ENCODE peak calls at places on chromosomes 6 and 20, in eight cellular contexts. B is heart right ventricle; V is left kidney; M is CD8-positive, alpha-beta memory T cell; K is NCI-H345; L is endothelial cell; E is activated CD4-positive, alpha-beta T cell treated with anti-CD3 and anti-CD28 coated beads, Interleukin-2, amount 10 ng/mL, durations not matched to agents 24 days and 14 days; X is IMR-90. D is an unnamed sample.
A peak's percentile ranks its signal among the peaks of the same experiment; 100 is the strongest.

GRCh38 chr20:16576219-16576618 is 3.0 kb upstream of the KIF16B start:
- DNase-seq in M (no peak), V (no peak), E (no peak), B (no peak), X (no peak), L (no peak), K (no peak), D (no peak)

GRCh38 chr20:38935285-38935684 is 9.1 kb downstream of the FAM83D start:
- DNase-seq in E (no peak), V (no peak), K (no peak), L (no peak), B (no peak), M (no peak), X (no peak), D (no peak)

GRCh38 chr20:13821876-13822275 is 37.0 kb downstream of the NDUFAF5 start:
- DNase-seq in B (no peak), M (no peak), X (no peak), K (no peak), E (no peak), L (no peak), V (no peak), D (no peak)

GRCh38 chr20:24950836-24951525 is 1.9 kb downstream of the CST7 start:
- DNase-seq in K (no peak), E (no peak), L (no peak), V (no peak), B (no peak), M (no peak), X (no peak), D (peak; percentile 60)

GRCh38 chr6:2909718-2910117 is 6.6 kb upstream of the SERPINB9 start:
- DNase-seq in L (no peak), K (no peak), E (peak; percentile 57), V (no peak), B (no peak), M (no peak), X (peak; percentile 40), D (no peak)

GRCh38 chr20:62878244-62879030 is 16.8 kb upstream of the TCFL5 start:
- DNase-seq in X (no peak), V (peak; percentile 40), K (no peak), E (no peak), M (no peak), L (no peak), B (no peak), D (no peak)

GRCh38 chr6:18432180-18432579 is 45.0 kb downstream of the RNF144B start:
- DNase-seq in E (no peak), B (no peak), K (no peak), M (no peak), L (no peak), V (no peak), X (peak; percentile 89), D (no peak)

GRCh38 chr6:22146581-22147468 is 150.0 kb downstream of the PRL start:
- DNase-seq in M (no peak), K (no peak), E (peak; percentile 62), V (peak; percentile 75), B (peak; percentile 14), L (peak; percentile 4), X (no peak), D (peak; percentile 49)

GRCh38 chr6:3635482-3635881 is 116.0 kb downstream of the PXDC1 start:
- DNase-seq in B (no peak), K (no peak), V (no peak), E (no peak), M (no peak), L (no peak), X (no peak), D (no peak)

GRCh38 chr20:17835941-17836861 is 132.4 kb downstream of the SNX5 start:
- DNase-seq in K (no peak), E (no peak), V (peak; percentile 67), M (no peak), X (peak; percentile 87), B (peak; percentile 78), L (no peak), D (no peak)

GRCh38 chr6:80969439-80969838 is 783.0 kb downstream of the TENT5A start:
- DNase-seq in E (no peak), B (no peak), L (no peak), M (no peak), V (no peak), X (peak; percentile 19), K (peak; percentile 2), D (no peak)

GRCh38 chr6:169722362-169723199 is 1.7 kb downstream of the PHF10 start:
- DNase-seq in V (peak; percentile 75), M (no peak), K (peak; percentile 32), L (peak; percentile 42), E (peak; percentile 81), B (peak; percentile 39), X (peak; percentile 88), D (no peak)

GRCh38 chr6:122214605-122215318 is 184.7 kb upstream of the HSF2 start:
- DNase-seq in E (no peak), V (no peak), B (no peak), M (no peak), X (no peak), K (no peak), L (no peak), D (no peak)

GRCh38 chr6:111482959-111483735 is at the start of gene REV3L:
- DNase-seq in K (peak; percentile 95), L (peak; percentile 82), V (peak; percentile 98), M (peak; percentile 81), B (peak; percentile 86), E (peak; percentile 94), X (peak; percentile 84), D (peak; percentile 91)

GRCh38 chr6:169763308-169763707 is 11.9 kb downstream of the ERMARD start:
- DNase-seq in X (no peak), V (no peak), M (no peak), K (no peak), E (peak; percentile 37), B (peak; percentile 46), L (no peak), D (no peak)

GRCh38 chr6:24547243-24547642 is 52.5 kb downstream of the ALDH5A1 start:
- DNase-seq in L (no peak), K (no peak), V (peak; percentile 80), E (peak; percentile 77), M (peak; percentile 20), X (no peak), B (no peak), D (peak; percentile 70)

GRCh38 chr20:45917790-45918141 is 5.8 kb upstream of the PLTP start:
- DNase-seq in X (peak; percentile 75), E (no peak), K (no peak), B (no peak), L (no peak), M (no peak), V (peak; percentile 34), D (no peak)

GRCh38 chr20:47925603-47926002 is 140.3 kb upstream of the SULF2 start:
- DNase-seq in B (no peak), M (no peak), X (no peak), E (no peak), K (no peak), V (no peak), L (no peak), D (no peak)

GRCh38 chr20:19121463-19121862 is 91.0 kb upstream of the SLC24A3 start:
- DNase-seq in V (no peak), X (no peak), M (no peak), K (no peak), B (no peak), E (no peak), L (no peak), D (no peak)

GRCh38 chr6:40960784-40961430 is 78.1 kb downstream of the UNC5CL start:
- DNase-seq in V (no peak), L (no peak), X (peak; percentile 23), E (no peak), K (no peak), B (no peak), M (no peak), D (no peak)

GRCh38 chr20:59718071-59718470 is 113.7 kb downstream of the PHACTR3 start:
- DNase-seq in K (no peak), L (no peak), M (no peak), E (no peak), B (no peak), X (no peak), V (no peak), D (no peak)

GRCh38 chr20:699811-700338 is 24.3 kb upstream of the SCRT2 start:
- DNase-seq in X (no peak), K (no peak), M (no peak), B (peak; percentile 83), L (no peak), V (peak; percentile 71), E (no peak), D (peak; percentile 68)

GRCh38 chr6:75246386-75246785 is 2.8 kb upstream of the COX7A2 start:
- DNase-seq in X (no peak), L (no peak), M (no peak), V (no peak), B (no peak), E (no peak), K (no peak), D (no peak)

GRCh38 chr6:137415127-137415833 is 78.9 kb downstream of the OLIG3 start:
- DNase-seq in L (peak; percentile 69), B (peak; percentile 19), E (peak; percentile 90), K (no peak), X (peak; percentile 53), M (peak; percentile 71), V (peak; percentile 87), D (peak; percentile 11)

GRCh38 chr6:44049163-44049988 is 77.9 kb downstream of the MRPL14 start:
- DNase-seq in X (peak; percentile 62), K (no peak), L (no peak), E (peak; percentile 79), M (no peak), V (no peak), B (no peak), D (no peak)

GRCh38 chr6:87793340-87793739 is 91.3 kb upstream of the AKIRIN2 start:
- DNase-seq in L (no peak), E (no peak), X (no peak), K (no peak), M (no peak), B (no peak), V (no peak), D (no peak)

GRCh38 chr6:130473886-130474285 is 108.1 kb downstream of the TMEM200A start:
- DNase-seq in X (peak; percentile 69), B (no peak), V (no peak), L (no peak), K (no peak), E (no peak), M (no peak), D (no peak)

GRCh38 chr6:72111611-72112010 is 225.3 kb downstream of the RIMS1 start:
- DNase-seq in V (no peak), K (no peak), M (no peak), E (no peak), B (no peak), L (no peak), X (no peak), D (no peak)

GRCh38 chr6:9482030-9482731 is 932.7 kb downstream of the TFAP2A start:
- DNase-seq in L (no peak), X (peak; percentile 96), E (no peak), M (no peak), K (no peak), B (no peak), V (no peak), D (no peak)

GRCh38 chr6:4772750-4773149 is 3.5 kb upstream of the CDYL start:
- DNase-seq in L (no peak), B (no peak), V (no peak), M (no peak), X (no peak), K (no peak), E (peak; percentile 39), D (no peak)